ENCODE peak calls at places on chromosome 10, in four cellular contexts. R is natural killer cell treated with Interleukin-12 subunit alpha and Interleukin-12 subunit beta and Interleukin-15 and Interleukin-18, amount 100 ng/mL, for 72 hours; Z is MCF 10A; Y is transverse colon. N is an unnamed sample.
A peak's percentile ranks its signal among the peaks of the same experiment; 100 is the strongest.

GRCh38 chr10:110209399-110209925 is 2.1 kb downstream of the MXI1 start:
- DNase-seq in R (peak; percentile 67), Z (peak; percentile 74), Y (peak; percentile 71), N (peak; percentile 38)

GRCh38 chr10:49615213-49615612 is 1.4 kb downstream of the CHAT start:
- DNase-seq in R (no peak), Z (no peak), Y (no peak), N (no peak)

GRCh38 chr10:29630205-29631048 is 4.3 kb downstream of the SVIL start:
- DNase-seq in R (no peak), Z (peak; percentile 90), Y (no peak), N (no peak)

GRCh38 chr10:5094265-5095205 is at the start of gene AKR1C3:
- DNase-seq in R (no peak), Z (peak; percentile 84), Y (no peak), N (no peak)

GRCh38 chr10:36783400-36783799 is 342.0 kb upstream of the ANKRD30A start:
- DNase-seq in R (no peak), Z (no peak), Y (no peak), N (no peak)

GRCh38 chr10:42850931-42851330 is 68.3 kb downstream of the BMS1 start:
- DNase-seq in R (no peak), Z (no peak), Y (no peak), N (no peak)

GRCh38 chr10:14093735-14094484 is 236.8 kb downstream of the FRMD4A start:
- DNase-seq in R (no peak), Z (peak; percentile 29), Y (no peak), N (peak; percentile 33)

GRCh38 chr10:102781089-102781920 is 37.6 kb downstream of the WBP1L start:
- DNase-seq in R (no peak), Z (no peak), Y (no peak), N (no peak)

GRCh38 chr10:98418596-98419265 is 3.7 kb upstream of the PYROXD2 start:
- DNase-seq in R (no peak), Z (no peak), Y (no peak), N (no peak)

GRCh38 chr10:120981601-120982381 is 130.6 kb downstream of the WDR11 start:
- DNase-seq in R (no peak), Z (no peak), Y (no peak), N (no peak)

GRCh38 chr10:132534348-132535064 is 3.1 kb upstream of the INPP5A start:
- DNase-seq in R (peak; percentile 34), Z (no peak), Y (no peak), N (no peak)

GRCh38 chr10:83701799-83702198 is 437.5 kb upstream of the GHITM start:
- DNase-seq in R (no peak), Z (no peak), Y (no peak), N (no peak)

GRCh38 chr10:17479015-17479615 is 24.7 kb upstream of the ST8SIA6 start:
- DNase-seq in R (no peak), Z (no peak), Y (no peak), N (no peak)

GRCh38 chr10:49803988-49804387 is 41.9 kb upstream of the OGDHL start:
- DNase-seq in R (no peak), Z (peak; percentile 10), Y (no peak), N (no peak)

GRCh38 chr10:2839081-2839725 is 228.1 kb upstream of the PFKP start:
- DNase-seq in R (no peak), Z (peak; percentile 64), Y (peak; percentile 41), N (peak; percentile 17)

GRCh38 chr10:32929634-32930033 is 28.4 kb downstream of the ITGB1 start:
- DNase-seq in R (no peak), Z (no peak), Y (no peak), N (no peak)